ENCODE peak calls at places on chromosomes 6 and 20, in ten cellular contexts. N is caudate nucleus, R is anterior cingulate cortex, O is AG08395, Y is M059J, T is EL, B is EH, A is BJ, V is germinal center, L is ascending aorta. C is an unnamed sample.

GRCh38 chr20:13610205-13610604 is 28.5 kb downstream of the TASP1 start:
- DNase-seq in N (no peak), R (no peak), O (no peak), Y (no peak), T (no peak), B (no peak), A (no peak), V (no peak), L (no peak), C (no peak)

GRCh38 chr6:52661551-52661950 is 9.4 kb upstream of the TMEM14A start:
- DNase-seq in N (no peak), R (no peak), O (no peak), Y (no peak), T (no peak), B (no peak), A (no peak), V (no peak), L (no peak), C (peak; percentile 82)

GRCh38 chr20:49699200-49699992 is 14.3 kb downstream of the B4GALT5 start:
- DNase-seq in N (no peak), R (no peak), O (no peak), Y (peak; percentile 90), T (peak; percentile 82), B (peak; percentile 79), A (no peak), V (no peak), L (no peak), C (no peak)

GRCh38 chr6:166619912-166620311 is 7.1 kb downstream of the RPS6KA2 start:
- DNase-seq in N (no peak), R (no peak), O (peak; percentile 86), Y (peak; percentile 75), T (peak; percentile 96), B (peak; percentile 98), A (peak; percentile 98), V (no peak), L (peak; percentile 82), C (peak; percentile 99)

GRCh38 chr6:15332441-15332840 is 86.6 kb downstream of the JARID2 start:
- DNase-seq in N (no peak), R (no peak), O (no peak), Y (no peak), T (no peak), B (no peak), A (no peak), V (no peak), L (no peak), C (no peak)

GRCh38 chr20:16451970-16452369 is 121.3 kb downstream of the KIF16B start:
- DNase-seq in N (no peak), R (no peak), O (no peak), Y (no peak), T (no peak), B (no peak), A (no peak), V (no peak), L (no peak), C (no peak)

GRCh38 chr6:125798734-125799510 is 8.2 kb downstream of the NCOA7 start:
- DNase-seq in N (no peak), R (no peak), O (no peak), Y (no peak), T (peak; percentile 28), B (peak; percentile 45), A (no peak), V (peak; percentile 71), L (no peak), C (peak; percentile 44)

GRCh38 chr6:122775975-122776374 is 3.5 kb upstream of the FABP7 start:
- DNase-seq in N (no peak), R (no peak), O (no peak), Y (no peak), T (no peak), B (no peak), A (no peak), V (no peak), L (no peak), C (no peak)

GRCh38 chr6:16524380-16524707 is 236.9 kb downstream of the ATXN1 start:
- DNase-seq in N (no peak), R (no peak), O (peak; percentile 22), Y (peak; percentile 83), T (peak; percentile 52), B (peak; percentile 81), A (no peak), V (no peak), L (no peak), C (peak; percentile 61)

GRCh38 chr6:111124406-111124805 is 37.1 kb downstream of the SLC16A10 start:
- DNase-seq in N (no peak), R (no peak), O (no peak), Y (no peak), T (no peak), B (no peak), A (no peak), V (no peak), L (no peak), C (no peak)

GRCh38 chr6:166618866-166619761 is 7.9 kb downstream of the RPS6KA2 start:
- DNase-seq in N (no peak), R (no peak), O (no peak), Y (no peak), T (peak; percentile 42), B (peak; percentile 89), A (no peak), V (no peak), L (no peak), C (peak; percentile 65)

GRCh38 chr20:12970372-12970821 is 38.4 kb upstream of the SPTLC3 start:
- DNase-seq in N (no peak), R (no peak), O (peak; percentile 54), Y (peak; percentile 54), T (peak; percentile 42), B (peak; percentile 29), A (no peak), V (no peak), L (no peak), C (peak; percentile 50)

GRCh38 chr6:71038966-71039365 is 82.1 kb upstream of the B3GAT2 start:
- DNase-seq in N (no peak), R (no peak), O (no peak), Y (no peak), T (no peak), B (no peak), A (no peak), V (no peak), L (no peak), C (no peak)

GRCh38 chr6:90175627-90176538 is 120.8 kb downstream of the BACH2 start:
- DNase-seq in N (no peak), R (no peak), O (no peak), Y (no peak), T (no peak), B (no peak), A (no peak), V (peak; percentile 33), L (peak; percentile 75), C (no peak)

GRCh38 chr20:37516697-37517370 is 4.2 kb upstream of the NNAT start:
- DNase-seq in N (no peak), R (no peak), O (peak; percentile 60), Y (no peak), T (peak; percentile 31), B (peak; percentile 79), A (no peak), V (no peak), L (peak; percentile 16), C (peak; percentile 82)

GRCh38 chr6:132456700-132457143 is 55.4 kb upstream of the MOXD1 start:
- DNase-seq in N (no peak), R (peak; percentile 8), O (peak; percentile 69), Y (peak; percentile 18), T (no peak), B (peak; percentile 23), A (no peak), V (no peak), L (no peak), C (peak; percentile 54)

GRCh38 chr6:25585225-25585624 is 66.8 kb upstream of the SCGN start:
- DNase-seq in N (no peak), R (no peak), O (no peak), Y (no peak), T (no peak), B (no peak), A (no peak), V (no peak), L (no peak), C (no peak)

GRCh38 chr6:37618916-37619605 is 78.6 kb downstream of the MDGA1 start:
- DNase-seq in N (no peak), R (no peak), O (no peak), Y (no peak), T (no peak), B (peak; percentile 23), A (no peak), V (no peak), L (no peak), C (no peak)

GRCh38 chr20:59365611-59366284 is 65.3 kb downstream of the EDN3 start:
- DNase-seq in N (no peak), R (no peak), O (no peak), Y (no peak), T (no peak), B (no peak), A (no peak), V (no peak), L (no peak), C (no peak)

GRCh38 chr6:35486005-35486925 is 10.6 kb downstream of the TEAD3 start:
- DNase-seq in N (no peak), R (no peak), O (no peak), Y (no peak), T (no peak), B (no peak), A (no peak), V (no peak), L (peak; percentile 69), C (no peak)

GRCh38 chr6:36963451-36964290 is 9.1 kb downstream of the PI16 start:
- DNase-seq in N (no peak), R (no peak), O (no peak), Y (no peak), T (peak; percentile 24), B (peak; percentile 24), A (no peak), V (peak; percentile 84), L (no peak), C (no peak)

GRCh38 chr20:43565758-43566104 is 6.9 kb downstream of the SGK2 start:
- DNase-seq in N (no peak), R (peak; percentile 44), O (no peak), Y (no peak), T (no peak), B (no peak), A (no peak), V (no peak), L (no peak), C (no peak)

GRCh38 chr6:135812085-135812526 is 39.4 kb upstream of the PDE7B start:
- DNase-seq in N (no peak), R (no peak), O (peak; percentile 16), Y (peak; percentile 81), T (peak; percentile 87), B (peak; percentile 98), A (no peak), V (no peak), L (no peak), C (peak; percentile 31)

GRCh38 chr20:59047938-59048680 is 5.5 kb upstream of the PRELID3B start:
- DNase-seq in N (no peak), R (no peak), O (peak; percentile 50), Y (peak; percentile 34), T (peak; percentile 60), B (peak; percentile 81), A (no peak), V (no peak), L (no peak), C (peak; percentile 59)

GRCh38 chr20:51660741-51661608 is 107.2 kb downstream of the ATP9A start:
- DNase-seq in N (no peak), R (no peak), O (peak; percentile 89), Y (peak; percentile 97), T (peak; percentile 94), B (peak; percentile 96), A (peak; percentile 94), V (no peak), L (no peak), C (peak; percentile 92)

GRCh38 chr6:137415127-137415833 is 78.9 kb downstream of the OLIG3 start:
- DNase-seq in N (peak; percentile 44), R (peak; percentile 66), O (peak; percentile 77), Y (peak; percentile 66), T (peak; percentile 66), B (peak; percentile 66), A (peak; percentile 8), V (peak; percentile 50), L (peak; percentile 68), C (peak; percentile 65)

GRCh38 chr6:170147056-170147787 is 143.7 kb downstream of the DLL1 start:
- DNase-seq in N (no peak), R (no peak), O (peak; percentile 30), Y (peak; percentile 26), T (no peak), B (no peak), A (no peak), V (no peak), L (no peak), C (no peak)

C was measured in AG10803.